ENCODE peak calls at places on chromosomes 11 and 22, in seven cellular contexts. I is MM.1S, T is neural progenitor cell, S is GM23338, F is HCT116, G is hepatocyte, H is GM23248. R is an unnamed sample. For H4K20me1, the result is how much of the 10 kb centered on the place peaks cover.

GRCh38 chr11:125289419-125290088 is 125.0 kb downstream of the PKNOX2 start:
- DNase-seq in S (no peak), F (no peak), I (no peak), G (no peak), T (no peak), H (no peak), R (no peak)

GRCh38 chr11:82924522-82925224 is 23.1 kb downstream of the DDIAS start:
- DNase-seq in G (no peak), F (no peak), I (no peak), H (no peak), S (no peak), T (no peak), R (no peak)

GRCh38 chr11:63813035-63813562 is at the start of gene SPINDOC:
- DNase-seq in T (peak), H (peak), S (peak), F (no peak), G (peak), I (peak), R (peak)

GRCh38 chr11:14327105-14327504 is 31.9 kb downstream of the RRAS2 start:
- DNase-seq in G (no peak), F (no peak), S (no peak), I (no peak), H (no peak), T (no peak), R (no peak)

GRCh38 chr11:35334385-35335090 is 84.8 kb downstream of the SLC1A2 start:
- DNase-seq in I (no peak), G (peak), H (peak), T (no peak), F (no peak), S (no peak), R (no peak)

GRCh38 chr11:48142886-48143285 is 73.7 kb upstream of the OR4B1 start:
- DNase-seq in T (peak), I (no peak), S (no peak), F (no peak), G (no peak), H (no peak), R (no peak)

GRCh38 chr11:76123243-76123642 is 83.1 kb downstream of the WNT11 start:
- DNase-seq in G (no peak), I (no peak), F (no peak), H (no peak), T (no peak), S (peak), R (no peak)

GRCh38 chr11:116641561-116642045 is 131.2 kb downstream of the BUD13 start:
- DNase-seq in G (peak), H (peak), F (peak), I (peak), T (peak), S (peak), R (peak)

GRCh38 chr11:29272019-29272654 is 744.7 kb downstream of the KCNA4 start:
- DNase-seq in T (no peak), H (peak), I (no peak), G (no peak), F (peak), S (peak), R (peak)

GRCh38 chr11:17563248-17563647 is 16.2 kb downstream of the OTOG start:
- DNase-seq in H (peak), G (no peak), T (peak), I (no peak), S (peak), F (no peak), R (peak)

GRCh38 chr11:18277560-18278271 is 11.7 kb downstream of the SAA1 start:
- DNase-seq in T (no peak), I (no peak), F (no peak), G (no peak), H (no peak), S (no peak), R (no peak)

GRCh38 chr11:120058931-120059330 is 79.0 kb downstream of the TRIM29 start:
- DNase-seq in T (no peak), S (no peak), G (no peak), H (no peak), I (no peak), F (no peak), R (no peak)

GRCh38 chr11:130719516-130719915 is 196.8 kb downstream of the SNX19 start:
- DNase-seq in H (peak), I (no peak), F (no peak), G (no peak), T (no peak), S (no peak), R (no peak)

GRCh38 chr11:98835336-98835735 is 185.4 kb upstream of the CNTN5 start:
- DNase-seq in T (no peak), F (no peak), G (no peak), S (no peak), I (no peak), H (no peak), R (no peak)

GRCh38 chr22:38736257-38736570 is 19.6 kb downstream of the SUN2 start:
- DNase-seq in F (no peak), H (no peak), T (no peak), G (no peak), I (no peak), S (no peak), R (no peak)

GRCh38 chr22:30689622-30690021 is 5.1 kb upstream of the OSBP2 start:
- DNase-seq in T (no peak), G (no peak), S (no peak), F (no peak), I (no peak), H (no peak), R (no peak)

GRCh38 chr11:113248702-113249490 is 65.5 kb upstream of the TTC12 start:
- DNase-seq in I (no peak), H (peak), G (no peak), S (no peak), T (no peak), F (no peak), R (no peak)

GRCh38 chr22:32764330-32765116 is 37.0 kb upstream of the TIMP3 start:
- DNase-seq in S (peak), T (no peak), G (peak), F (no peak), I (no peak), H (peak), R (no peak)

GRCh38 chr11:20672575-20672974 is 3.2 kb downstream of the NELL1 start:
- DNase-seq in F (peak), H (no peak), T (peak), G (no peak), I (peak), S (peak), R (peak)

GRCh38 chr11:66293352-66293751 is 1.7 kb downstream of the TMEM151A start:
- DNase-seq in F (no peak), G (no peak), S (no peak), T (no peak), I (no peak), H (no peak), R (no peak)
- TF ChIP-seq EZH2 in F (no peak), G (no peak), S (no peak), T (no peak), I (no peak), H (no peak), R (no peak)

DNA sequence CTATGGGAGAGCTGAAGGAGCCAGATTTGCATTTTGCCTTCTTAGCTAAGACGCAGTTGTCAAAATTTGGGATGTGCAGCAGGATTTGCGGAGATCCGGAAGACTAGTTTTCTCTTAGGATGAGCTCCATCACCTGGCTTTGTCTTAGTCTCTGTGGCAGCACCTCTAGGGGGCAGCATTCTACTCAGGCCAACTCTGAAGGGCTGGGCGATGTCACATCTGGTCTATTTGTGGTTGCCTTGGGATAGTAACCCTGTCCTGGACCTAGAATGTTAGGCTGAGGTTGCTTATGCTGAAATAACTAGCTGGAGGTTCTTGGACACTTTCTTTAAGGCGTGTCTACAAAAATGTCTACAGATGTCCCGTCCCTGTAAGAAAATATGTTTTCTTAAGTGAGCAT is 116.2 kb downstream of the FAT3 start:
- DNase-seq in G (peak), S (peak), I (no peak), F (no peak), H (peak), T (peak), R (peak)
- TF ChIP-seq EZH2phosphoT487 in G (no peak), S (no peak), I (no peak), F (no peak), H (no peak), T (no peak), R (no peak)

GRCh38 chr22:46533434-46533833 is 4.0 kb downstream of the CELSR1 start:
- DNase-seq in H (no peak), G (no peak), I (no peak), S (peak), F (no peak), T (no peak), R (no peak)
- H4K20me1 ChIP-seq in H (under half), G (under half), I (under half), S (under half), F (under half), T (under half), R (under half)

DNA sequence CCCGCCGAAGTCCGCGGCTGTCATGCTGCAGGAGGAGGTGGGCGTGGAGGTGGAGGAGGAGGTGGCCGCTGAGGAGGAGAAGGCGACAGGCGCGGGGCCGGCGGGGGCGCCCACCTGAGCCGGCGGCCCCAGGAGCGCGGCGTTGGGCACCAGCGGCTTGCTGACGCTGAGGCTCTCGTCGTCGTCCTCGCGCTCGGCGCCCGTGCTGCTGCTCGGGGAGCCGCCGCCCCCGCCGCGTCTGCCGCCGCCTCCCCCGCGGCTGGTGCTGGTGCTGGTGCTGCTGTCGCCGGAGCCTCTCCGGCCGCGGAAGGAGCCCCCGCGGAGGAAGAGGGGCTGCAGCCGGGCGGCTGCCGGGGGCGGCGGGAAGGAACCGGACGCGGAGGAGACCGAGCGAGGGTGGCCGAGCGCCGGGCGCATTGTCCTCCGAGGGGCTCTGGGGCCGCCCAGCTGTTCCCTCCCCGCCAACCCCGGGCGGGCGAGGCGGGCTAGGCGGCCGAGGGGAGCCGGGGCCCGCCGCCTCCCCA is 387 bp downstream of the TMEM121B start:
- DNase-seq in F (no peak), H (peak), I (no peak), G (peak), S (peak), T (peak), R (no peak)
- TF ChIP-seq EZH2 in F (no peak), H (no peak), I (no peak), G (no peak), S (no peak), T (peak), R (no peak)

DNA sequence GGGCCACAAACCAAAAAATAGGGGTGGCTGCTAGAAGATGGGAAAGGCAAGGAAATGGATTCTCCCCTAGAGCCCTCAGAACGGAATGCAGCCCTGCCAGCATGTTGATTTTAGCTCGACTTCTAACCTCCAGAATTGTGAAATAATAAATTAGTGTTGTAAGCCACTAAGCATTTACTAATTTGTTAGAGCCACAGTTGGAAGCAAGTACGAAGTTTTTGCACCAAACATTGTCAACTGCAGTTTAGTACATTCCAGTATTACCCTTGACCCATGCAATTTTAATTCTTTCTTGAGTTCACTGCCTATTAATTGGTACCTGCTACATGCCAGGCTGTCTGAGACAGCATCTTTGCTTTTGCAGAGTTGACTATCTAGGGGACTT is 32.2 kb downstream of the PARVA start:
- DNase-seq in F (no peak), S (no peak), H (peak), T (no peak), G (no peak), I (no peak), R (no peak)
- TF ChIP-seq EZH2phosphoT487 in F (no peak), S (no peak), H (no peak), T (no peak), G (no peak), I (no peak), R (no peak)

GRCh38 chr22:26570864-26571525 is 18.9 kb downstream of the TPST2 start:
- DNase-seq in G (no peak), S (no peak), T (no peak), I (no peak), H (no peak), F (no peak), R (no peak)
- H4K20me1 ChIP-seq in G (under half), S (under half), T (under half), I (under half), H (under half), F (under half), R (under half)

GRCh38 chr11:110613526-110613925 is 98.7 kb downstream of the ARHGAP20 start:
- DNase-seq in I (no peak), G (no peak), H (peak), T (no peak), S (no peak), F (no peak), R (no peak)
- TF ChIP-seq EZH2 in I (no peak), G (no peak), H (no peak), T (no peak), S (no peak), F (no peak), R (no peak)

DNA sequence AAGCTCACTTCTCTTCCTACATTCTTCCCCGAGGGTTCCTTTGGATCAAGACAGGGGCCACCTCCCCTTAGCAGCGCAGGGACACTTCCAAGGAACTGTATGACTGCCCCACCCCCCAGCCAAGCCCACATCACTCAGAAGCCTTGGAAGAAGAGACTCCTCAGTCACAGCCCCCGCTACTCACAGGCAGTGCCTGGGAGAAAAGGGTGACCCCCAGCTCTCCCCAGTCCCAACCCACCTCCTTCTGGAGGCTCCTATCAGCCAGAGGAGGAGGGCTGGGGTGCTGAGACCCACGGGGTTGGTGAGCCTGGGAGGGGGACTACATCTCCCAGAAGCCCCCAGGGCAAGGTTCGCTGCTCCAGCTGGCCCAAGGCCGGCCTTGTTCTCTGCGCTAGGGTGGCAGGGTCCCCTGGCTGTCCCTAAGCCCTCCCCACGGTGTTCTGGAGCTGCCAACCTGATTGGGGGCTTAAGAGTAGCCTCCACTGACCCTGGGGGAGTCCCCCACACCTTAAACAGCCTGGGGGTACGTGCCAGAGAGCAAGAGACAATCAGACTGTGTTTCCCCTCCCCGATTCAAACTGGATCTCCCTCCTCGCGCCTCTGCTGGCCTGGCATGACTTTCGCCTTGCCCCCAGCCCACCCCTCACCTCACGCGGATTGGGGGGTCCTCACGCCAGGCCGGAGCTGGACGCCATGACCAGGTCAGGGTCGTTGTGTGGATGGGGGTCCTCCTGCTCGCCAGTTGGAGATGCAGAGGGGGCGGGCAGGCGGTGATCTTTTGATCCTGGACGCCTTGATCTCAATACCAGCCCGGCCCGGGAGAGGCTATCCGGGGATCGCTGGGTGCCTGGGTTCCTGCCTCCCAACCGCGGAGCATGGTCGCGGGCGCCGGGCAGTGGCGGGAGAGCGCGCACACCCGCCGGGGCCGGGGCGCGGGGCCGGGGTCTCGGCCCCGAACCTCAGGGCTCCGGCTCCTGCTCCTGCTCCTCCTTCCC is 838 bp downstream of the BCL9L start:
- DNase-seq in H (peak), G (peak), F (no peak), I (peak), S (peak), T (peak), R (peak)
- TF ChIP-seq EZH2phosphoT487 in H (no peak), G (no peak), F (no peak), I (no peak), S (no peak), T (no peak), R (no peak)